ENCODE peak calls at places on chromosomes 3 and 15, in six cellular contexts. One of them, this sample, is unnamed. For H4K20me1, the result is how much of the 10 kb centered on the place peaks cover.

GRCh38 chr3:51269466-51269865 is 115.6 kb upstream of the MANF start:
- DNase-seq in GM23338: no peak
- DNase-seq in hepatocyte: no peak
- DNase-seq in GM23248: peak
- DNase-seq in astrocyte: no peak
- DNase-seq in HCT116: no peak
- DNase-seq in this sample: peak

GRCh38 chr3:188649521-188649920 is 495.6 kb downstream of the LPP start:
- DNase-seq in GM23338: no peak
- DNase-seq in HCT116: no peak
- DNase-seq in GM23248: peak
- DNase-seq in astrocyte: peak
- DNase-seq in hepatocyte: no peak
- DNase-seq in this sample: no peak

GRCh38 chr15:29226431-29227216 is 43.0 kb downstream of the NSMCE3 start:
- DNase-seq in HCT116: no peak
- DNase-seq in hepatocyte: no peak
- DNase-seq in GM23338: no peak
- DNase-seq in astrocyte: no peak
- DNase-seq in GM23248: no peak
- DNase-seq in this sample: no peak

GRCh38 chr3:68067314-68067713 is 412.9 kb upstream of the SUCLG2 start:
- DNase-seq in GM23248: no peak
- DNase-seq in hepatocyte: no peak
- DNase-seq in astrocyte: no peak
- DNase-seq in HCT116: no peak
- DNase-seq in GM23338: no peak
- DNase-seq in this sample: no peak

GRCh38 chr3:84299329-84299728 is 659.5 kb upstream of the CADM2 start:
- DNase-seq in hepatocyte: no peak
- DNase-seq in astrocyte: no peak
- DNase-seq in HCT116: no peak
- DNase-seq in GM23338: no peak
- DNase-seq in GM23248: no peak
- DNase-seq in this sample: no peak

GRCh38 chr15:56064152-56064551 is 70.7 kb upstream of the NEDD4 start:
- DNase-seq in GM23338: no peak
- DNase-seq in HCT116: no peak
- DNase-seq in GM23248: no peak
- DNase-seq in astrocyte: no peak
- DNase-seq in hepatocyte: no peak
- DNase-seq in this sample: peak

GRCh38 chr3:49164983-49165720 is 979 bp downstream of the CCDC71 start:
- DNase-seq in GM23338: peak
- DNase-seq in HCT116: no peak
- DNase-seq in hepatocyte: no peak
- DNase-seq in GM23248: peak
- DNase-seq in astrocyte: no peak
- DNase-seq in this sample: no peak

GRCh38 chr3:111200027-111200426 is 128.4 kb downstream of the NECTIN3 start:
- DNase-seq in GM23338: peak
- DNase-seq in GM23248: no peak
- DNase-seq in astrocyte: no peak
- DNase-seq in hepatocyte: no peak
- DNase-seq in HCT116: no peak
- DNase-seq in this sample: no peak

GRCh38 chr3:160830792-160831191 is 74.8 kb downstream of the PPM1L start:
- DNase-seq in hepatocyte: no peak
- DNase-seq in HCT116: no peak
- DNase-seq in astrocyte: no peak
- DNase-seq in GM23248: no peak
- DNase-seq in GM23338: no peak
- DNase-seq in this sample: no peak

GRCh38 chr3:58567251-58567515 is 10.0 kb downstream of the FAM107A start:
- DNase-seq in HCT116: no peak
- DNase-seq in astrocyte: no peak
- DNase-seq in GM23338: no peak
- DNase-seq in GM23248: no peak
- DNase-seq in hepatocyte: no peak
- DNase-seq in this sample: no peak

GRCh38 chr3:10437995-10438901 is 67.1 kb downstream of the ATP2B2 start:
- DNase-seq in hepatocyte: no peak
- DNase-seq in GM23338: no peak
- DNase-seq in GM23248: peak
- DNase-seq in HCT116: no peak
- DNase-seq in astrocyte: peak
- DNase-seq in this sample: no peak

GRCh38 chr3:105933871-105934270 is 65.1 kb upstream of the CBLB start:
- DNase-seq in GM23338: no peak
- DNase-seq in GM23248: no peak
- DNase-seq in astrocyte: peak
- DNase-seq in HCT116: no peak
- DNase-seq in hepatocyte: no peak
- DNase-seq in this sample: no peak

GRCh38 chr3:5103743-5104142 is 18.3 kb upstream of the ARL8B start:
- DNase-seq in hepatocyte: no peak
- DNase-seq in GM23338: no peak
- DNase-seq in GM23248: no peak
- DNase-seq in astrocyte: no peak
- DNase-seq in HCT116: no peak
- DNase-seq in this sample: no peak

GRCh38 chr3:101836160-101836559 is 13.2 kb upstream of the NFKBIZ start:
- DNase-seq in GM23248: no peak
- DNase-seq in HCT116: no peak
- DNase-seq in astrocyte: no peak
- DNase-seq in hepatocyte: no peak
- DNase-seq in GM23338: no peak
- DNase-seq in this sample: no peak

GRCh38 chr15:84793431-84793830 is 23.7 kb upstream of the ALPK3 start:
- DNase-seq in GM23248: no peak
- DNase-seq in HCT116: no peak
- DNase-seq in GM23338: no peak
- DNase-seq in hepatocyte: no peak
- DNase-seq in astrocyte: no peak
- DNase-seq in this sample: no peak

GRCh38 chr15:71202712-71203111 is 87.4 kb downstream of the THSD4 start:
- DNase-seq in GM23338: peak
- DNase-seq in hepatocyte: no peak
- DNase-seq in GM23248: no peak
- DNase-seq in HCT116: no peak
- DNase-seq in astrocyte: no peak
- DNase-seq in this sample: no peak

GRCh38 chr3:136120373-136121348 is 75.5 kb downstream of the MSL2 start:
- DNase-seq in HCT116: no peak
- DNase-seq in astrocyte: peak
- DNase-seq in GM23248: no peak
- DNase-seq in hepatocyte: no peak
- DNase-seq in GM23338: no peak
- DNase-seq in this sample: peak

GRCh38 chr3:136752046-136752326 is 192 bp downstream of the STAG1 start:
- DNase-seq in HCT116: no peak
- DNase-seq in astrocyte: no peak
- DNase-seq in GM23338: peak
- DNase-seq in hepatocyte: peak
- DNase-seq in GM23248: peak
- DNase-seq in this sample: no peak

GRCh38 chr15:40958723-40959122 is 5.5 kb downstream of the CHAC1 start:
- DNase-seq in hepatocyte: peak
- DNase-seq in GM23338: no peak
- DNase-seq in astrocyte: no peak
- DNase-seq in GM23248: no peak
- DNase-seq in HCT116: no peak
- DNase-seq in this sample: no peak

GRCh38 chr3:23112491-23112890 is 90.6 kb upstream of the UBE2E2 start:
- DNase-seq in GM23248: no peak
- DNase-seq in HCT116: no peak
- DNase-seq in astrocyte: no peak
- DNase-seq in hepatocyte: no peak
- DNase-seq in GM23338: peak
- DNase-seq in this sample: peak

GRCh38 chr3:63945558-63946096 is 33.4 kb upstream of the SCAANT1 start:
- DNase-seq in hepatocyte: no peak
- DNase-seq in HCT116: no peak
- DNase-seq in GM23338: no peak
- DNase-seq in astrocyte: no peak
- DNase-seq in GM23248: no peak
- DNase-seq in this sample: no peak
- H4K20me1 ChIP-seq in hepatocyte: under half
- H4K20me1 ChIP-seq in HCT116: under half
- H4K20me1 ChIP-seq in GM23338: under half
- H4K20me1 ChIP-seq in astrocyte: half or more
- H4K20me1 ChIP-seq in GM23248: under half
- H4K20me1 ChIP-seq in this sample: under half

DNA sequence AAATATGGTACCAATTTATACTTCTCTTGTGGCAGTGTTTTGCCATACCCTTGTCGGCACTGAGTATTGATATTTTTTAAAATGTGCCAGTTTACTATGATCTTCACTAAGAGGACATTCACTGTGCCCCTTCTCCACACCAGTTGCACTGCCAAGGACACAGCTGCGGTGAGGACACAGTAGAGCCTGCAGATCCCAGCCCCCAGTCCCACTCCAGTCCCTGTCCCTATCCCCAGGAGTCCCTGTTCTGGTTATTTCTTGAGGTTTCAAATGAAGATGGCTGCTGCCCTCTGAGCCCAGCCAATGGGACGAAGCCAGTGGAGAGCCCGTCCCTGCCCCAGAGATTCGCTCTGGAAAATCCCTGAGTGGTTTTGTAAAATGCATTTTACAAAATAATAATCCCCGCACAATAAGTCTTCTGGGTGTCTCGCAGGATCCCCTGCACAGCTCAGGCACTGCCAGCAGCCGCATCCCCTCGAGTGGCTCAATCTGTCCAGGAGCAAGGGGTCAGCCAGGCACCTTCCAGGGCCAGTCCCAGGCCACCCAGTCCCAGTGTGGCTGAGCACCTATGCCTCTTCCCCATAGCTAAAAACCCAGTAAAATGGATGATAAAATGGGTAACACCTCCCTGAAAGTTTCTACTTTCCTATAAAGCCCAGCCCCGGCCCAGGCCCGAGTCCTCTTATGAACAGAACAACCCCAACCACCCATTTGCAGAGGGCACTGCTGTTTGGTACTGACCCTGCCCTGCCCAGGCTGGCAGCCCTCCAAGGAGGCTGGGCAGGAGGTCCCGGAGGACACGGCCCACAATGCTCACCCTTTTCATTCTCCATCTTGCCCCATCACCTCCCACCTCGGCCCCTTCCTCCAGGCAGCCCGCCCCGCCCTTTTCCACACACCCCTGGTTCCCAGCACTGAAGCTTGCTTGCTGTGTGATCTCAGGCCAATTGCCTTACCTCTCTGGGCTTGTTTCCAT is 91.1 kb downstream of the VGLL4 start:
- DNase-seq in astrocyte: no peak
- DNase-seq in hepatocyte: no peak
- DNase-seq in GM23248: no peak
- DNase-seq in HCT116: no peak
- DNase-seq in GM23338: no peak
- DNase-seq in this sample: no peak
- H4K20me1 ChIP-seq in astrocyte: under half
- H4K20me1 ChIP-seq in hepatocyte: under half
- H4K20me1 ChIP-seq in GM23248: under half
- H4K20me1 ChIP-seq in HCT116: under half
- H4K20me1 ChIP-seq in GM23338: under half
- H4K20me1 ChIP-seq in this sample: under half

GRCh38 chr3:47846880-47847248 is 43.9 kb downstream of the DHX30 start:
- DNase-seq in GM23248: no peak
- DNase-seq in hepatocyte: no peak
- DNase-seq in GM23338: no peak
- DNase-seq in astrocyte: no peak
- DNase-seq in HCT116: no peak
- DNase-seq in this sample: no peak
- H4K20me1 ChIP-seq in GM23248: under half
- H4K20me1 ChIP-seq in hepatocyte: under half
- H4K20me1 ChIP-seq in GM23338: under half
- H4K20me1 ChIP-seq in astrocyte: half or more
- H4K20me1 ChIP-seq in HCT116: under half
- H4K20me1 ChIP-seq in this sample: under half

DNA sequence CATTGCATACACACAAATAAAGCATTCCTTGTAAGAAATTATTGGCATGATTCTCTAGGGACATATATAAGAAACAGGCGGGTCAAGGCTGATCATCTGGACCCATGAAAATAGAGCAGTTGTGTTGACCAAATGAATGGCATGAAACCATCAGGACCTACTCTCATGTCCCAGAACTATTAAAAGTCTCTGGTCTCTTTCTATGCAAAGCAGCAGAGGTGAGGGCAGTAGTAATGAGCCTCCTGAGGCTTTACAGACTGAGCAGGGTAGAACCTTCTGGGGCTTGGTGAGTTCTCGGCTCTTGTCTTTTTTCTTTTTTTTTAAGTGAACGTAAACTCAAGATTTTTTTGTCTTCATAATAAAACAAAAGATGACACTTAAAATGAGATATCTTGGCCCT is 9.3 kb downstream of the GLDN start:
- DNase-seq in GM23248: no peak
- DNase-seq in HCT116: no peak
- DNase-seq in hepatocyte: no peak
- DNase-seq in astrocyte: no peak
- DNase-seq in GM23338: no peak
- DNase-seq in this sample: no peak
- H4K20me1 ChIP-seq in GM23248: under half
- H4K20me1 ChIP-seq in HCT116: under half
- H4K20me1 ChIP-seq in hepatocyte: under half
- H4K20me1 ChIP-seq in astrocyte: under half
- H4K20me1 ChIP-seq in GM23338: under half
- H4K20me1 ChIP-seq in this sample: under half

GRCh38 chr15:72492733-72493132 is 18.6 kb downstream of the ARIH1 start:
- DNase-seq in hepatocyte: no peak
- DNase-seq in GM23338: no peak
- DNase-seq in GM23248: peak
- DNase-seq in astrocyte: no peak
- DNase-seq in HCT116: no peak
- DNase-seq in this sample: peak
- H4K20me1 ChIP-seq in hepatocyte: half or more
- H4K20me1 ChIP-seq in GM23338: half or more
- H4K20me1 ChIP-seq in GM23248: half or more
- H4K20me1 ChIP-seq in astrocyte: half or more
- H4K20me1 ChIP-seq in HCT116: under half
- H4K20me1 ChIP-seq in this sample: under half

GRCh38 chr15:37034835-37035234 is 65.5 kb downstream of the MEIS2 start:
- DNase-seq in GM23248: no peak
- DNase-seq in HCT116: no peak
- DNase-seq in GM23338: no peak
- DNase-seq in hepatocyte: no peak
- DNase-seq in astrocyte: no peak
- DNase-seq in this sample: no peak
- H4K20me1 ChIP-seq in GM23248: under half
- H4K20me1 ChIP-seq in HCT116: under half
- H4K20me1 ChIP-seq in GM23338: under half
- H4K20me1 ChIP-seq in hepatocyte: under half
- H4K20me1 ChIP-seq in astrocyte: under half
- H4K20me1 ChIP-seq in this sample: under half

GRCh38 chr15:52579852-52580251 is 11.0 kb upstream of the ARPP19 start:
- DNase-seq in GM23338: no peak
- DNase-seq in HCT116: no peak
- DNase-seq in hepatocyte: no peak
- DNase-seq in astrocyte: no peak
- DNase-seq in GM23248: no peak
- DNase-seq in this sample: no peak

GRCh38 chr15:52576692-52577091 is 7.9 kb upstream of the ARPP19 start:
- DNase-seq in GM23248: no peak
- DNase-seq in astrocyte: no peak
- DNase-seq in GM23338: no peak
- DNase-seq in hepatocyte: no peak
- DNase-seq in HCT116: no peak
- DNase-seq in this sample: no peak

GRCh38 chr15:52569244-52569585 is 385 bp upstream of the ARPP19 start:
- DNase-seq in hepatocyte: no peak
- DNase-seq in astrocyte: no peak
- DNase-seq in HCT116: no peak
- DNase-seq in GM23248: no peak
- DNase-seq in GM23338: no peak
- DNase-seq in this sample: no peak

GRCh38 chr15:52575072-52575471 is 6.2 kb upstream of the ARPP19 start:
- DNase-seq in HCT116: no peak
- DNase-seq in GM23338: no peak
- DNase-seq in GM23248: no peak
- DNase-seq in astrocyte: no peak
- DNase-seq in hepatocyte: no peak
- DNase-seq in this sample: no peak
- H4K20me1 ChIP-seq in HCT116: under half
- H4K20me1 ChIP-seq in GM23338: under half
- H4K20me1 ChIP-seq in GM23248: under half
- H4K20me1 ChIP-seq in astrocyte: under half
- H4K20me1 ChIP-seq in hepatocyte: under half
- H4K20me1 ChIP-seq in this sample: under half

This sample was measured in mammary epithelial cell.